ENCODE peak calls at places on chromosomes 1 and 21, in seven cellular contexts. A, V, U, E, P, F and W are unnamed samples.
A peak's percentile ranks its signal among the peaks of the same experiment; 100 is the strongest.

GRCh38 chr1:24704411-24705259 is 40.6 kb upstream of the CLIC4 start:
- DNase-seq in A (peak; percentile 90), V (peak; percentile 93), U (no peak), E (no peak), P (no peak), F (peak; percentile 58), W (no peak)

GRCh38 chr1:38891753-38892152 is 10.4 kb upstream of the GJA9 start:
- DNase-seq in A (no peak), V (peak; percentile 4), U (no peak), E (no peak), P (no peak), F (peak; percentile 84), W (no peak)

GRCh38 chr1:224490540-224491537 is 56.2 kb upstream of the WDR26 start:
- DNase-seq in A (no peak), V (no peak), U (no peak), E (no peak), P (no peak), F (no peak), W (no peak)

GRCh38 chr1:165843304-165843703 is 15.9 kb downstream of the UCK2 start:
- DNase-seq in A (no peak), V (peak; percentile 58), U (no peak), E (no peak), P (no peak), F (no peak), W (no peak)

GRCh38 chr21:35266546-35266945 is 217.4 kb upstream of the RUNX1 start:
- DNase-seq in A (no peak), V (no peak), U (no peak), E (no peak), P (no peak), F (no peak), W (peak; percentile 70)

GRCh38 chr1:210292276-210292851 is 36.3 kb upstream of the HHAT start:
- DNase-seq in A (peak; percentile 30), V (no peak), U (no peak), E (peak; percentile 42), P (no peak), F (peak; percentile 91), W (no peak)

GRCh38 chr1:213983589-213984386 is 4.0 kb upstream of the PROX1 start:
- DNase-seq in A (no peak), V (no peak), U (no peak), E (no peak), P (no peak), F (peak; percentile 63), W (no peak)

GRCh38 chr1:215957692-215958091 is 390.6 kb downstream of the KCTD3 start:
- DNase-seq in A (peak; percentile 5), V (peak; percentile 66), U (no peak), E (no peak), P (no peak), F (no peak), W (no peak)

GRCh38 chr1:37616330-37616729 is 18.4 kb downstream of the RSPO1 start:
- DNase-seq in A (no peak), V (no peak), U (no peak), E (no peak), P (no peak), F (no peak), W (no peak)

GRCh38 chr1:211326528-211327340 is at the start of gene TRAF5:
- DNase-seq in A (peak; percentile 39), V (peak; percentile 55), U (no peak), E (peak; percentile 49), P (peak; percentile 78), F (peak; percentile 83), W (no peak)

GRCh38 chr1:59397459-59397858 is 100.6 kb downstream of the FGGY start:
- DNase-seq in A (no peak), V (no peak), U (no peak), E (no peak), P (no peak), F (no peak), W (no peak)

GRCh38 chr1:200550367-200550766 is 70.2 kb downstream of the KIF14 start:
- DNase-seq in A (no peak), V (peak; percentile 35), U (no peak), E (no peak), P (no peak), F (no peak), W (no peak)

GRCh38 chr1:215891673-215892072 is 324.6 kb downstream of the KCTD3 start:
- DNase-seq in A (no peak), V (peak; percentile 53), U (no peak), E (no peak), P (no peak), F (no peak), W (no peak)

GRCh38 chr1:167548059-167548932 is 5.3 kb downstream of the CREG1 start:
- DNase-seq in A (no peak), V (peak; percentile 53), U (no peak), E (no peak), P (no peak), F (no peak), W (no peak)

GRCh38 chr1:94280541-94280940 is 43.2 kb upstream of the ARHGAP29 start:
- DNase-seq in A (no peak), V (no peak), U (no peak), E (no peak), P (no peak), F (no peak), W (no peak)

GRCh38 chr1:117600966-117601365 is 4.9 kb upstream of the TENT5C start:
- DNase-seq in A (no peak), V (peak; percentile 46), U (no peak), E (no peak), P (no peak), F (no peak), W (peak; percentile 45)

GRCh38 chr1:116496380-116496779 is 74.4 kb downstream of the CD58 start:
- DNase-seq in A (no peak), V (peak; percentile 27), U (no peak), E (peak; percentile 50), P (no peak), F (no peak), W (no peak)

GRCh38 chr1:22500476-22500875 is 48.8 kb downstream of the ZBTB40 start:
- DNase-seq in A (peak; percentile 68), V (peak; percentile 59), U (no peak), E (peak; percentile 34), P (no peak), F (no peak), W (peak; percentile 91)

GRCh38 chr1:117812868-117813511 is 116.4 kb downstream of the GDAP2 start:
- DNase-seq in A (peak; percentile 60), V (peak; percentile 68), U (no peak), E (no peak), P (no peak), F (no peak), W (no peak)

GRCh38 chr21:46350981-46351380 is 27.0 kb downstream of the PCNT start:
- DNase-seq in A (no peak), V (no peak), U (no peak), E (no peak), P (no peak), F (no peak), W (no peak)

GRCh38 chr1:168135116-168135981 is 1.4 kb downstream of the GPR161 start:
- DNase-seq in A (peak; percentile 31), V (no peak), U (no peak), E (no peak), P (no peak), F (peak; percentile 58), W (no peak)

GRCh38 chr1:3717715-3718601 is 34.3 kb upstream of the CCDC27 start:
- DNase-seq in A (no peak), V (no peak), U (no peak), E (no peak), P (peak; percentile 44), F (peak; percentile 78), W (no peak)

GRCh38 chr21:36707763-36708511 is 9.0 kb downstream of the SIM2 start:
- DNase-seq in A (no peak), V (no peak), U (no peak), E (no peak), P (no peak), F (peak; percentile 47), W (no peak)

GRCh38 chr21:36706951-36707762 is 8.2 kb downstream of the SIM2 start:
- DNase-seq in A (no peak), V (peak; percentile 37), U (no peak), E (no peak), P (no peak), F (peak; percentile 64), W (no peak)

GRCh38 chr21:36705679-36706481 is 7.0 kb downstream of the SIM2 start:
- DNase-seq in A (no peak), V (no peak), U (no peak), E (no peak), P (no peak), F (peak; percentile 80), W (no peak)

GRCh38 chr21:36704958-36705678 is 6.2 kb downstream of the SIM2 start:
- DNase-seq in A (no peak), V (peak; percentile 18), U (no peak), E (no peak), P (no peak), F (peak; percentile 52), W (no peak)

GRCh38 chr21:36706482-36706852 is 7.6 kb downstream of the SIM2 start:
- DNase-seq in A (no peak), V (no peak), U (no peak), E (no peak), P (no peak), F (no peak), W (no peak)
- H3K4me3 ChIP-seq in A (no peak overlapping the region), V (no peak overlapping the region), U (peak overlapping the region; percentile 73), E (no peak overlapping the region), P (no peak overlapping the region), F (peak overlapping the region; percentile 53), W (no peak overlapping the region)

GRCh38 chr1:172582889-172583288 is 49.9 kb downstream of the SUCO start:
- DNase-seq in A (no peak), V (no peak), U (no peak), E (no peak), P (no peak), F (no peak), W (no peak)
- TF ChIP-seq CTCF in A (no peak), V (no peak), U (no peak), E (no peak), P (no peak), F (no peak), W (peak; percentile 29)

DNA sequence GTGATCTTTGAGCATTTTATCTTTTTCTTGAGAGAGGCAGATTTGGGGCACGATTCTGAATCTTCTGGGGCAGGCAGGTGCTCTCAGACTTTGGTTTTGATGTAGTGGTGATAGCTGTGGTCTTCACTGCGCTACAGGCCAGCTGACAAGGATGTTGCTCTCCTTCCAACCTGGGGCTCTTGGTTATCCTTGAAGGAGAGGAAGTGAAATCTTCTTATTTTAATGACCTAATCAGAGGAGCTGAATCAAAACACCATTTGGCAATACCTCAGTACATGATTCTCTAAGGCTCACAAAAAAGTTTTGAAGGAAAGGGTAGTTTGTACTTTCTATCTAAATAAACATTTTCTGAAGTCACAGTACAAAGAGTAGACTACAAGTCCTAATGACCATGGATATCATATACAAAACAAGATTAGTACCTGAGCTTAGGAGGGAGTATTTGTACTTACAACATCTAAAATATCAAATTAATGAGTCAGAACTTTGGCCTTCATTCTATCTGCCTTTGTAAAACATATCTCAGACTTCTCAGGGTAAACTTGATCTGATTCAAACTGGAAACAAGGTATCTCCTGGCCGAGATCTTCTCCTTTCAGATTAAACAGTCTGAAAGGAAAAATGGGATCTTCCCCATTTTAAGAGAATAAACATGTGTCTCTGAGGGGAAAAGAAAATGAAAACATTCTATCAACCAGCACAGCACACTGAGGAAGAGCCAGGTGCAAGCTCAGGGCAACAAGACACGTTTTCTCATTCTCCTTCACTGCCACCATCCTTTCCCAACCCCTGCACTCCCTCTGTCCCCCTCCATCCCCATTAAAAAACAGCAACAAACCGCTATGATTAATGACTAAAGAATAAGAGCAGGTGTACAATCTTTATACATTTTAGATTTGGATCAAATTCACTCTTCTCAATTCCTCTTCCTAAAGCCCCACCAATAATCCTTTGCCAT is 69.2 kb downstream of the SH3GLB1 start:
- DNase-seq in A (no peak), V (peak; percentile 58), U (no peak), E (no peak), P (no peak), F (no peak), W (no peak)
- H3K4me3 ChIP-seq in A (no peak overlapping the region), V (peak overlapping the region; percentile 1), U (no peak overlapping the region), E (no peak overlapping the region), P (no peak overlapping the region), F (no peak overlapping the region), W (peak overlapping the region; percentile 8)

GRCh38 chr1:220877348-220878095 is 1.7 kb upstream of the HLX start:
- DNase-seq in A (peak; percentile 3), V (no peak), U (no peak), E (no peak), P (no peak), F (peak; percentile 65), W (no peak)
- TF ChIP-seq CTCF in A (no peak), V (no peak), U (no peak), E (no peak), P (no peak), F (no peak), W (no peak)